ENCODE peak calls at places on chromosomes 13 and 19, in nine cellular contexts. G is tibial artery; L is MCF 10A; T is AG04449; H is activated CD4-positive, alpha-beta T cell treated with anti-CD3 and anti-CD28 coated beads, Interleukin-2, amount 50 U/mL, for 48 hours; I is GM20000; S is hepatic stellate cell; R is stimulated activated CD4-positive, alpha-beta T cell treated with anti-CD3 and anti-CD28 coated beads, Interleukin-15, amount 100 ng/mL, for 1 hour; N is CD4-positive, alpha-beta T cell. O is an unnamed sample.
A peak's percentile ranks its signal among the peaks of the same experiment; 100 is the strongest.

GRCh38 chr13:112325941-112326645 is 50.1 kb upstream of the SPACA7 start:
- DNase-seq in G (no peak), R (no peak), S (no peak), H (no peak), I (no peak), N (no peak), T (no peak), L (no peak), O (no peak)

GRCh38 chr13:34217343-34218094 is 399.6 kb downstream of the RFC3 start:
- DNase-seq in T (no peak), I (no peak), S (no peak), G (no peak), R (no peak), N (no peak), L (no peak), H (no peak), O (no peak)

GRCh38 chr19:47352095-47352494 is 3.0 kb downstream of the DHX34 start:
- DNase-seq in S (no peak), L (no peak), R (no peak), H (no peak), T (no peak), G (no peak), I (no peak), N (no peak), O (no peak)

GRCh38 chr13:110914293-110915056 is 394 bp downstream of the ANKRD10 start:
- DNase-seq in R (peak; percentile 72), I (peak; percentile 89), G (peak; percentile 83), T (no peak), H (peak; percentile 82), L (peak; percentile 61), N (peak; percentile 74), S (peak; percentile 58), O (peak; percentile 61)

GRCh38 chr19:11382898-11383705 is 1.0 kb downstream of the EPOR start:
- DNase-seq in S (peak; percentile 41), H (peak; percentile 63), G (peak; percentile 39), T (no peak), R (peak; percentile 27), L (no peak), I (peak; percentile 77), N (peak; percentile 47), O (peak; percentile 39)

GRCh38 chr13:98582947-98583346 is 6.0 kb upstream of the STK24 start:
- DNase-seq in H (no peak), N (no peak), T (no peak), G (no peak), S (no peak), R (no peak), L (no peak), I (no peak), O (no peak)

GRCh38 chr19:55525289-55526101 is 11.4 kb downstream of the SBK2 start:
- DNase-seq in H (no peak), G (no peak), S (no peak), L (no peak), R (no peak), N (no peak), I (peak; percentile 8), T (no peak), O (no peak)

GRCh38 chr13:102555914-102556553 is 40.8 kb upstream of the TPP2 start:
- DNase-seq in N (no peak), R (no peak), I (peak; percentile 28), G (no peak), H (no peak), T (no peak), L (peak; percentile 75), S (peak; percentile 7), O (peak; percentile 48)

GRCh38 chr19:39310558-39311311 is 9.9 kb downstream of the LRFN1 start:
- DNase-seq in N (no peak), L (no peak), T (no peak), G (no peak), S (no peak), I (peak; percentile 16), R (no peak), H (no peak), O (no peak)

GRCh38 chr13:93224545-93224944 is 2.1 kb upstream of the GPC6 start:
- DNase-seq in N (no peak), H (no peak), L (no peak), S (peak; percentile 29), G (no peak), R (no peak), T (no peak), I (no peak), O (no peak)

GRCh38 chr13:91135949-91136348 is 211.5 kb upstream of the MIR17HG start:
- DNase-seq in T (no peak), I (no peak), R (no peak), L (no peak), N (no peak), G (no peak), H (no peak), S (no peak), O (no peak)

GRCh38 chr13:76903544-76904162 is 17.4 kb upstream of the KCTD12 start:
- DNase-seq in T (peak; percentile 41), S (peak; percentile 53), H (peak; percentile 76), N (peak; percentile 68), L (peak; percentile 79), I (peak; percentile 60), R (peak; percentile 38), G (peak; percentile 69), O (peak; percentile 67)

GRCh38 chr19:377801-378581 is 31.0 kb downstream of the C2CD4C start:
- DNase-seq in H (no peak), L (no peak), G (no peak), S (no peak), N (no peak), I (no peak), R (no peak), T (no peak), O (peak; percentile 17)

GRCh38 chr13:43572601-43573360 is 214.0 kb downstream of the ENOX1 start:
- DNase-seq in S (no peak), R (no peak), T (peak; percentile 61), G (no peak), L (peak; percentile 77), N (no peak), H (no peak), I (no peak), O (no peak)

GRCh38 chr13:75643693-75644092 is 7.6 kb downstream of the LMO7 start:
- DNase-seq in I (no peak), T (no peak), N (no peak), H (no peak), S (no peak), G (no peak), R (no peak), L (no peak), O (no peak)

GRCh38 chr13:29384466-29384865 is 211.0 kb downstream of the SLC7A1 start:
- DNase-seq in G (no peak), L (no peak), I (no peak), S (no peak), T (no peak), H (no peak), R (no peak), N (no peak), O (no peak)

GRCh38 chr13:76330756-76331155 is 555.4 kb downstream of the KCTD12 start:
- DNase-seq in I (no peak), L (no peak), S (no peak), H (no peak), R (no peak), T (no peak), G (no peak), N (no peak), O (no peak)

GRCh38 chr19:50268046-50268445 is 61.1 kb downstream of the KCNC3 start:
- DNase-seq in N (no peak), G (no peak), R (no peak), S (no peak), H (no peak), L (no peak), I (no peak), T (no peak), O (no peak)

GRCh38 chr13:48221301-48222190 is 11.5 kb upstream of the ITM2B start:
- DNase-seq in N (no peak), R (no peak), H (no peak), T (no peak), L (peak; percentile 23), I (no peak), S (no peak), G (peak; percentile 48), O (no peak)

GRCh38 chr19:46461537-46461936 is 9.8 kb downstream of the PNMA8A start:
- DNase-seq in N (no peak), T (no peak), R (no peak), L (peak; percentile 73), S (no peak), G (no peak), I (no peak), H (no peak), O (no peak)

GRCh38 chr19:54158812-54159351 is 639 bp downstream of the LENG1 start:
- DNase-seq in L (peak; percentile 31), R (no peak), G (no peak), H (peak; percentile 45), T (no peak), S (no peak), N (no peak), I (peak; percentile 60), O (no peak)

GRCh38 chr19:38228491-38229439 is 4.7 kb upstream of the DPF1 start:
- DNase-seq in I (no peak), L (no peak), T (no peak), S (peak; percentile 59), N (no peak), R (no peak), G (no peak), H (no peak), O (no peak)

GRCh38 chr13:111663505-111663904 is 343.1 kb downstream of the TEX29 start:
- DNase-seq in I (no peak), L (no peak), T (no peak), R (no peak), S (no peak), N (no peak), H (no peak), G (no peak), O (no peak)

GRCh38 chr13:28641600-28641926 is 17.4 kb upstream of the POMP start:
- DNase-seq in R (no peak), N (no peak), G (no peak), L (peak; percentile 21), H (no peak), I (peak; percentile 48), S (no peak), T (no peak), O (no peak)

GRCh38 chr19:2629491-2630351 is 72.8 kb downstream of the GNG7 start:
- DNase-seq in H (no peak), G (no peak), L (no peak), R (no peak), T (no peak), N (no peak), S (no peak), I (no peak), O (no peak)

GRCh38 chr19:18646535-18647370 is 9.9 kb downstream of the KLHL26 start:
- DNase-seq in R (no peak), S (no peak), N (no peak), G (no peak), H (no peak), L (no peak), T (no peak), I (no peak), O (no peak)

GRCh38 chr13:91313103-91313502 is 34.4 kb upstream of the MIR17HG start:
- DNase-seq in N (no peak), G (no peak), R (no peak), S (peak; percentile 2), L (peak; percentile 30), I (peak; percentile 17), T (no peak), H (no peak), O (peak; percentile 8)

GRCh38 chr19:3606690-3607289 is at the start of gene TBXA2R:
- DNase-seq in S (peak; percentile 90), L (peak; percentile 37), H (peak; percentile 75), N (peak; percentile 59), I (peak; percentile 91), G (peak; percentile 88), T (no peak), R (peak; percentile 52), O (peak; percentile 54)

GRCh38 chr13:80141114-80141849 is 199.6 kb downstream of the SPRY2 start:
- DNase-seq in T (peak; percentile 49), I (no peak), L (no peak), S (peak; percentile 60), G (peak; percentile 34), H (no peak), R (no peak), N (no peak), O (no peak)

GRCh38 chr13:39364797-39365468 is 238.1 kb downstream of the LHFPL6 start:
- DNase-seq in N (no peak), H (no peak), R (no peak), I (no peak), L (peak; percentile 5), T (no peak), G (no peak), S (no peak), O (no peak)

GRCh38 chr13:44498969-44499368 is 77.2 kb downstream of the TSC22D1 start:
- DNase-seq in N (no peak), L (peak; percentile 43), T (no peak), I (no peak), R (no peak), S (no peak), G (no peak), H (no peak), O (no peak)